ENCODE peak calls at places on chromosomes 3 and 15, in ten cellular contexts. B is A549, X is stomach, R is tibial nerve, F is sigmoid colon, L is transverse colon, Y is esophagus muscularis mucosa, I is ovary, J is K562, A is HepG2. N is an unnamed sample.

GRCh38 chr3:4341336-4341675 is 38.1 kb downstream of the SETMAR start:
- DNase-seq in B (no peak), X (no peak), R (no peak), F (no peak), L (no peak), Y (no peak), I (no peak), J (no peak), A (no peak), N (no peak)

GRCh38 chr3:194620192-194620591 is 13.0 kb downstream of the TMEM44 start:
- DNase-seq in B (no peak), X (no peak), R (no peak), F (no peak), L (no peak), Y (no peak), I (no peak), J (no peak), A (no peak), N (no peak)

GRCh38 chr3:40584625-40585189 is 59.9 kb downstream of the ZNF621 start:
- DNase-seq in B (peak; percentile 58), X (peak; percentile 87), R (peak; percentile 82), F (peak; percentile 92), L (peak; percentile 85), Y (peak; percentile 94), I (peak; percentile 95), J (peak; percentile 80), A (peak; percentile 50), N (peak; percentile 94)

GRCh38 chr3:861721-862120 is 231.1 kb upstream of the CNTN6 start:
- DNase-seq in B (no peak), X (no peak), R (no peak), F (no peak), L (no peak), Y (no peak), I (no peak), J (no peak), A (no peak), N (no peak)

GRCh38 chr15:90347666-90348065 is 4.4 kb upstream of the ZNF774 start:
- DNase-seq in B (no peak), X (no peak), R (no peak), F (no peak), L (no peak), Y (no peak), I (no peak), J (no peak), A (no peak), N (no peak)

GRCh38 chr3:15361494-15362214 is 29.3 kb upstream of the SH3BP5 start:
- DNase-seq in B (no peak), X (no peak), R (no peak), F (no peak), L (peak; percentile 23), Y (no peak), I (no peak), J (no peak), A (no peak), N (no peak)

GRCh38 chr3:13474021-13474420 is 6.1 kb upstream of the HDAC11 start:
- DNase-seq in B (no peak), X (no peak), R (no peak), F (no peak), L (no peak), Y (no peak), I (no peak), J (no peak), A (no peak), N (no peak)

GRCh38 chr15:77525411-77525811 is 104.7 kb downstream of the HMG20A start:
- DNase-seq in B (no peak), X (no peak), R (no peak), F (peak; percentile 18), L (no peak), Y (no peak), I (no peak), J (no peak), A (no peak), N (no peak)

GRCh38 chr3:32817561-32818430 is at the start of gene TRIM71:
- DNase-seq in B (peak; percentile 33), X (no peak), R (no peak), F (no peak), L (no peak), Y (no peak), I (no peak), J (no peak), A (no peak), N (peak; percentile 84)

GRCh38 chr15:37017031-37017625 is 83.2 kb downstream of the MEIS2 start:
- DNase-seq in B (no peak), X (no peak), R (no peak), F (no peak), L (no peak), Y (no peak), I (no peak), J (no peak), A (no peak), N (no peak)

GRCh38 chr3:155805802-155806618 is at the start of gene C3orf33:
- DNase-seq in B (peak; percentile 72), X (peak; percentile 79), R (peak; percentile 34), F (peak; percentile 77), L (peak; percentile 80), Y (no peak), I (peak; percentile 78), J (peak; percentile 91), A (peak; percentile 30), N (peak; percentile 83)
- TF ChIP-seq POLR2A in B (peak; percentile 63), X (no peak), R (no peak), F (no peak), L (no peak), Y (no peak), I (no peak), J (peak; percentile 80), A (peak; percentile 44), N (peak; percentile 20)

DNA sequence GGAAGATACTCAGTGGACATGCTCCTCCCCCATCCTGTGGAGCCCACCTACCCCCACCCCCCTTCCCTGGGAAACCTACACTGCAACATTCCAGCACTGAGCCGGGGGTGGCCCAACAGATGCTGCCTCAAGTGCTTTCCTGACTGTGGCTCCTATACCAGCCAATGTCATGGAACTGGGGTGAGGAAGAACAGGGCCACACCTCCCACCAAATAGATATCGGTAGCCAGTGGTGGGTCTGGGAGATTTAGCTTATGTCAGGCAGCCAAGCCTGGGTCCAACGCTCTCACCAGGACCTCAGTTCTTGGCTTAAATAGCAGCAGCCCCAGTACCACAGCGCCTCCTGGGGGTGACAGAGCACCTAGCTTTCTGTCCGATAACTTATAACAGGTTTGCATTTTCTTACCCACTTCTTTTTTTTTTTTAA is 30.3 kb downstream of the CDC25A start:
- DNase-seq in B (peak; percentile 58), X (peak; percentile 65), R (peak; percentile 37), F (peak; percentile 80), L (peak; percentile 51), Y (no peak), I (peak; percentile 79), J (peak; percentile 84), A (peak; percentile 47), N (no peak)
- TF ChIP-seq EP300 in B (no peak), X (no peak), R (no peak), F (no peak), L (no peak), Y (no peak), I (no peak), J (no peak), A (no peak), N (no peak)

GRCh38 chr3:45227131-45227819 is 1.2 kb upstream of the TMEM158 start:
- DNase-seq in B (no peak), X (no peak), R (no peak), F (no peak), L (no peak), Y (no peak), I (no peak), J (peak; percentile 51), A (no peak), N (no peak)

GRCh38 chr3:45227946-45228345 is 1.9 kb upstream of the TMEM158 start:
- DNase-seq in B (no peak), X (no peak), R (no peak), F (no peak), L (no peak), Y (no peak), I (no peak), J (no peak), A (no peak), N (no peak)

GRCh38 chr3:45225465-45226205 is 452 bp downstream of the TMEM158 start:
- DNase-seq in B (peak; percentile 6), X (no peak), R (no peak), F (no peak), L (no peak), Y (no peak), I (peak; percentile 49), J (peak; percentile 48), A (no peak), N (peak; percentile 91)

GRCh38 chr3:45224824-45225464 is 1.1 kb downstream of the TMEM158 start:
- DNase-seq in B (peak; percentile 75), X (peak; percentile 73), R (peak; percentile 47), F (peak; percentile 82), L (peak; percentile 74), Y (no peak), I (peak; percentile 76), J (peak; percentile 82), A (peak; percentile 40), N (peak; percentile 93)

GRCh38 chr3:45226206-45226915 is at the start of gene TMEM158:
- DNase-seq in B (peak; percentile 45), X (peak; percentile 81), R (peak; percentile 74), F (peak; percentile 88), L (peak; percentile 89), Y (no peak), I (peak; percentile 83), J (peak; percentile 98), A (peak; percentile 30), N (peak; percentile 97)
- TF ChIP-seq POLR2A in B (peak; percentile 33), X (no peak), R (peak; percentile 45), F (no peak), L (no peak), Y (no peak), I (no peak), J (no peak), A (no peak), N (no peak)

GRCh38 chr3:57570878-57571277 is 14.8 kb downstream of the PDE12 start:
- DNase-seq in B (no peak), X (no peak), R (no peak), F (no peak), L (no peak), Y (no peak), I (no peak), J (no peak), A (no peak), N (no peak)

GRCh38 chr3:57577786-57578185 is 19.4 kb downstream of the ARF4 start:
- DNase-seq in B (no peak), X (no peak), R (no peak), F (no peak), L (no peak), Y (no peak), I (no peak), J (no peak), A (no peak), N (no peak)

GRCh38 chr3:57570051-57570450 is 14.0 kb downstream of the PDE12 start:
- DNase-seq in B (no peak), X (no peak), R (no peak), F (no peak), L (no peak), Y (no peak), I (no peak), J (no peak), A (no peak), N (no peak)

GRCh38 chr3:57575966-57576610 is 20.0 kb downstream of the PDE12 start:
- DNase-seq in B (no peak), X (no peak), R (no peak), F (no peak), L (no peak), Y (no peak), I (no peak), J (no peak), A (no peak), N (no peak)

DNA sequence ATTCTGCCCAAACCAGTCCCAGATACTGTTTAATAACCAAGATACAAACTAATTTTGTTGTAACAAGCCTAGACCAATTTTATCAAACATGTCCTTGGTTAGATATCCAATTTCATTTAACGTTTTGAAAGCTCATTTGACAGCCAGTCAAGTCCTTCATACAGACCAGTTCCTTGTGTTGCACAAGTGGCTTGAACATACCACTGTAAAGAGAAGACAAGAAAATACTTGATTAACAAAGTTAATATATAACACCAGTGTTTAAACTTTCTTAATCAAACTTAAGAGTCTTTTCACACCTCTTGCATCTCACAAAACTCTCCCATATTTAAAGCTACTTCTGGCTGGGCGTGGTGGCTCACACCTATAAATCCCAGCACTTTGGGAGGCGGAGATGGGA is 16.0 kb downstream of the PDE12 start:
- DNase-seq in B (no peak), X (no peak), R (no peak), F (no peak), L (no peak), Y (no peak), I (no peak), J (no peak), A (no peak), N (no peak)
- TF ChIP-seq EP300 in B (no peak), X (no peak), R (no peak), F (no peak), L (no peak), Y (no peak), I (no peak), J (no peak), A (no peak), N (no peak)